ENCODE peak calls at places on chromosomes 11 and 22, in nine cellular contexts. K is astrocyte of the spinal cord, Z is mesendoderm, N is mammary epithelial cell, E is body of pancreas, V is spleen, R is transverse colon, O is psoas muscle, F is GM06990. L is an unnamed sample.

GRCh38 chr11:89491141-89491690 is at the start of gene NOX4:
- DNase-seq in K (peak), Z (peak), N (no peak), E (no peak), V (peak), R (no peak), O (peak), F (no peak), L (peak)

GRCh38 chr11:121452609-121453150 is at the start of gene SORL1-AS1:
- DNase-seq in K (no peak), Z (peak), N (peak), E (peak), V (no peak), R (peak), O (no peak), F (no peak), L (no peak)

GRCh38 chr11:3905080-3905953 is 49.9 kb downstream of the STIM1 start:
- DNase-seq in K (peak), Z (peak), N (peak), E (no peak), V (no peak), R (peak), O (no peak), F (no peak), L (peak)

GRCh38 chr11:12845739-12846358 is 163.3 kb upstream of the RASSF10 start:
- DNase-seq in K (peak), Z (peak), N (no peak), E (peak), V (no peak), R (peak), O (no peak), F (no peak), L (peak)

GRCh38 chr11:93783767-93784151 is 323 bp upstream of the MED17 start:
- DNase-seq in K (no peak), Z (no peak), N (no peak), E (no peak), V (no peak), R (no peak), O (no peak), F (peak), L (no peak)

GRCh38 chr11:94793002-94793401 is 24.8 kb downstream of the AMOTL1 start:
- DNase-seq in K (no peak), Z (no peak), N (no peak), E (no peak), V (no peak), R (no peak), O (no peak), F (no peak), L (no peak)

GRCh38 chr11:119800619-119801018 is 71.6 kb upstream of the NECTIN1 start:
- DNase-seq in K (no peak), Z (no peak), N (no peak), E (no peak), V (peak), R (no peak), O (no peak), F (no peak), L (no peak)

GRCh38 chr11:64842366-64842759 is 2.1 kb downstream of the CDC42BPG start:
- DNase-seq in K (no peak), Z (peak), N (peak), E (no peak), V (peak), R (no peak), O (no peak), F (no peak), L (no peak)

GRCh38 chr11:69320326-69320725 is 26.4 kb downstream of the MYEOV start:
- DNase-seq in K (no peak), Z (no peak), N (peak), E (peak), V (peak), R (no peak), O (no peak), F (no peak), L (no peak)

GRCh38 chr11:33777906-33778305 is 3.6 kb upstream of the FBXO3 start:
- DNase-seq in K (no peak), Z (peak), N (no peak), E (no peak), V (no peak), R (no peak), O (no peak), F (no peak), L (no peak)

GRCh38 chr11:2271327-2272240 is 1.2 kb upstream of the ASCL2 start:
- DNase-seq in K (no peak), Z (no peak), N (no peak), E (no peak), V (no peak), R (no peak), O (no peak), F (no peak), L (peak)

GRCh38 chr11:27672836-27673464 is 27.3 kb downstream of the BDNF start:
- DNase-seq in K (no peak), Z (no peak), N (peak), E (no peak), V (no peak), R (no peak), O (no peak), F (no peak), L (no peak)

GRCh38 chr11:60858731-60859464 is 3.1 kb upstream of the PTGDR2 start:
- DNase-seq in K (no peak), Z (no peak), N (no peak), E (no peak), V (peak), R (no peak), O (no peak), F (no peak), L (no peak)

GRCh38 chr11:7595016-7595869 is 78.1 kb downstream of the CYB5R2 start:
- DNase-seq in K (peak), Z (peak), N (no peak), E (no peak), V (no peak), R (no peak), O (no peak), F (no peak), L (peak)

GRCh38 chr11:14554959-14555358 is 34.8 kb upstream of the PSMA1 start:
- DNase-seq in K (no peak), Z (no peak), N (no peak), E (no peak), V (no peak), R (no peak), O (no peak), F (no peak), L (no peak)

GRCh38 chr11:114075891-114076441 is 16.5 kb downstream of the ZBTB16 start:
- DNase-seq in K (peak), Z (peak), N (no peak), E (no peak), V (no peak), R (no peak), O (peak), F (no peak), L (peak)

GRCh38 chr11:114072978-114073377 is 13.5 kb downstream of the ZBTB16 start:
- DNase-seq in K (no peak), Z (no peak), N (no peak), E (no peak), V (no peak), R (no peak), O (no peak), F (no peak), L (no peak)

GRCh38 chr11:114074546-114075342 is 15.2 kb downstream of the ZBTB16 start:
- DNase-seq in K (no peak), Z (no peak), N (no peak), E (no peak), V (peak), R (no peak), O (no peak), F (no peak), L (no peak)

GRCh38 chr11:114075343-114075610 is 15.8 kb downstream of the ZBTB16 start:
- DNase-seq in K (no peak), Z (no peak), N (no peak), E (no peak), V (no peak), R (no peak), O (no peak), F (no peak), L (no peak)

DNA sequence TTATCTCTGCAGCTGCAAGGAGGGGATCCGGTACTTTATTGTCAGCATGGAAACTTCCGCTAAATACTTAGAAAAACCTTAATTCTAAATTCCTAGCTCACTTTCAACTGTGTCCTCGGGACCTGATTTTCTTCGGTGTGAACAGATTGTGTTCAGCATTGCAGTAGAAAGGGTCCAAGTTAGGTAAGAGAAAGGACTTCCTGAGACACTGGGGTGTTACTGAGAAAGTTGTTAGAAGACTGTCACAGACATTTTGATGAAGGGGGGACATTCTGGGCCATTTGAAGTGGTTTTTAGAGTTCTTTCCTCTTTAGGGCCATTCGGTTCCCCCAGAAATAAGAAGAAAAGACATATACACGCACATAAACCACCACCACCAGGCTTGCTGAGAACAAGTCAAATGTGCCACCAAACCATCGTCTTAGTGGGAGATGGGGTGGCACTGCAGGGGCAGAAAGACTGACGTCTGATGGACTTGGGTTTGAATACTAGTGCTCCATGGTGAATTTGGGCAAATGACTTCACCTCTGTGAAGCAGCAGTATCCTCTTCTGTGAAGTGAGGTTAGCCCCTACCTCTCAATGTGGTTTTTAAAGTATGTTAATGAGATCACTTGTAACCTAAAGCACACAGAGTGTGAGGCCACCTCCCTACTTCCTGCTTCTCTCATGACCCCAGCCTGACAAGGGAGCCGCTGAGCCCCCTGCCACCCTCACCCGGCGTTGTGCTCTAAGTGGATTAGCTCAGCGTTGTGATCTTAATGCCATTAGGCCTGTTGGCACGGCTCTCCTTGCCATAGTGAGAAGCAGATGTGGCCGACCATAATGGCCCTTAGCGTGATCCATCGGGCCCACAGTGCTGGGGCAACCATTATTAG is 14.2 kb downstream of the ZBTB16 start:
- DNase-seq in K (no peak), Z (no peak), N (no peak), E (no peak), V (no peak), R (no peak), O (no peak), F (no peak), L (no peak)
- H3K4me3 ChIP-seq in K (no peak), Z (no peak), N (no peak), E (no peak), V (no peak), R (no peak), O (peak), F (no peak), L (no peak)

DNA sequence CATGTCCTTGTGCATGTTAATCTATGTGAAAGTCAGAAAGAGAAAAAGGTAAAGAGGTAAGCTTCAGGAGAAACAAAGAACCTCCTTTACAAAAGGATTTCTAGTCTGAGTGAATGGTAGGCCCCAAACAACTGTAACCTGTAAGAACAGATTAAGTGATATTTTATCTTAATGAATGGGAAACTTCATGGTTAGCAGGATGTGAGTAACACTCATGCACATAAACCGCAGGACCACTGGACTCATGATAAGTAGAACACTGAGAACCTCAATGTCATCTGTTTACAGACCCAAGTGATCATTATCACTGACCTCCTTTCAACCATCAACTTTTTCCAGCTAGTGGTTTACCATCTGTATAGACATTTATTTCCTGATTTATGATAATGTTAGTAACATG is 19.9 kb downstream of the OR8G5 start:
- DNase-seq in K (peak), Z (no peak), N (peak), E (no peak), V (no peak), R (no peak), O (no peak), F (no peak), L (no peak)
- H3K4me3 ChIP-seq in K (no peak), Z (no peak), N (no peak), E (no peak), V (no peak), R (no peak), O (no peak), F (no peak), L (no peak)

GRCh38 chr22:37147186-37147990 is 2.3 kb downstream of the IL2RB start:
- DNase-seq in K (no peak), Z (no peak), N (no peak), E (no peak), V (peak), R (no peak), O (no peak), F (no peak), L (no peak)

GRCh38 chr22:37148031-37148651 is 1.6 kb downstream of the IL2RB start:
- DNase-seq in K (no peak), Z (no peak), N (no peak), E (no peak), V (peak), R (no peak), O (no peak), F (no peak), L (no peak)

GRCh38 chr22:37146507-37147180 is 3.1 kb downstream of the IL2RB start:
- DNase-seq in K (no peak), Z (no peak), N (no peak), E (no peak), V (peak), R (no peak), O (no peak), F (no peak), L (no peak)

GRCh38 chr22:37144180-37144554 is 5.5 kb downstream of the IL2RB start:
- DNase-seq in K (no peak), Z (no peak), N (no peak), E (no peak), V (no peak), R (no peak), O (no peak), F (no peak), L (no peak)

DNA sequence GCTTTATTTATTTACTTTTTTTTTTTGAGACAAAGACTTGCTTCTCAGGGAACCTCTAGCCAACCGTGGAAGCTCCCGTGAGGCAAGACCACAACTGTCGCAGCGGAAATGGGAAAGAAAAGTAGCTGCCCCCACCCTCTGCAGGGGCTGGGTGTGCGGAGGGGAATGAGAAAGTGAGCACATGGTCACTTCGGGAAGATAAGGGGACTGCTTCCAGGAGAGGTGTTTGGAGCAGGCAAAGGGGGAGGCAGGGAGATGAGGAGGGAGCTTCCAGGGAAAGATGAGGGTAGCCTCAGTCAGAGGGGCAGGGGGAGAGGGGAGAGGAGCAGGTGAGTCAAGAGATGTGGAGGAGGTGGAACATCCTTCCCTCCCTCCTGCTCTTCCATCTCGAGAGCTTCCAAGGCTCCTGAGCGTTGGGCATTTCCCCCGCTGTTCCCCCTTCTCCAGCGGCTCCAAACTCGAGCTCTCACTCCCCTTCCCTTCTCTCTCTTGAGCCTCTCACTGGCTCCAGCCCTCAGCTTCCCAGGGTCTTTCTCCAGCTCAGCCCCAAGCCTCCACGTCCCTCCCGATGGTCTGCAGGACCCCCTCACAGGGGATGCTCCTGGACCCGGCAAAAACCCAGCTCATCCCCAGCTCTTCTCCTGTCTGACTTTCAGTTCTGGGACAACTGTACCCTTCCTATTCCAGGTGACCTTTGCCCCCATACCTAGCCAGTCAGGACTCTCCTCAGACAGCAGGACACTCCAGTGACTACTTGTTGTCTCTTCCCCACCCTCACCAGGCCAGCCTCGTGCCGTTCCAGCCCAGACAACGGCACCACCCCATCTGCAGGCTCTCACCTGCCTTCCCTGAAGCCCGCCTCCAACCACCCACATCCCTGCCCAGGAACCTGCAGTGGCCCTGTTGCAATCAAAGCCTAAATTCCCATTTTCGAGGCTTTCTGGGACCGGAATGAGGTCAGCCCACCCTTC is 4.0 kb downstream of the IL2RB start:
- DNase-seq in K (no peak), Z (no peak), N (peak), E (no peak), V (no peak), R (peak), O (no peak), F (no peak), L (no peak)
- H3K4me3 ChIP-seq in K (no peak), Z (no peak), N (no peak), E (no peak), V (peak), R (no peak), O (no peak), F (peak), L (no peak)

DNA sequence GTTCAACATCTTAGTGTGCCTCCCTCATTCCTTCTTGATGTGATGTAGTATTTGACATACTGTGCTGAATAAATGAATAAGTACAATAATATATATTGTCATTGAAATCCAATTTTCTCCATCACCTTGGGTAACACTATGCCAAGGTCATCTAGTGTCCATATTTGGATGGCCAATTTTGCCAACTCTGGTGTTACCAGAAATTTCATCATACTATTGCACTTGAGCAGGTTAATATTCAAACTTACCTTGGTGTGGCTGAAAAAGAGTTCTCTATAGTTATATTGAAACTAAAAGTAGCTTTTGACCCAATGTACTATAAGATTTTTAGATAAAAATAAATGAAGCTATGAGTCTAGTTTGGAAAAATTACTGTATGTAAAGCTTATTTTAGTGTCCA is 98.2 kb upstream of the SLC6A5 start:
- DNase-seq in K (no peak), Z (no peak), N (no peak), E (no peak), V (no peak), R (no peak), O (no peak), F (no peak), L (no peak)
- H3K4me3 ChIP-seq in K (no peak), Z (no peak), N (no peak), E (no peak), V (no peak), R (no peak), O (no peak), F (no peak), L (no peak)

GRCh38 chr11:44310198-44310455 is 188 bp upstream of the ALX4 start:
- DNase-seq in K (no peak), Z (no peak), N (no peak), E (no peak), V (no peak), R (no peak), O (no peak), F (no peak), L (no peak)
- H3K4me3 ChIP-seq in K (no peak), Z (no peak), N (peak), E (no peak), V (peak), R (no peak), O (peak), F (no peak), L (peak)

DNA sequence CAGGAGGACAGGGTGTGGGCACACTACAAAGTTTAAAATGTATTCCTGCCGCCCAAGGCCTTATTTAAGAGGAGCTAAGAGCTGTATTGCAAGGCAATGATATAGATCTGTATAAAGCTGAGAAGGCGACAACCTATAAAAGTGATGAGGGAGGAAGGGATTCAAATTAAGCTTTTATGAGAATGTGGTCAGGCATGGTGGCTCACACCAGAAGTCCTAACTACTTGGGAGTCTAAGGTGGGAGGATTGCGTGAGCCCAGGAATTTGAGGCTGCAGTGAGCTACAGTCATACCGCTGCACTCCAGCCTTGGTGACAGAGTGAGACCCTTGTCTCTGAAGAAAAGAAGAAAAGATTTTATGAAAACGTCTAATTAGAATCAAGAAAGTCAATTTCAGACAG is 9.7 kb upstream of the GLB1L3 start:
- DNase-seq in K (no peak), Z (no peak), N (no peak), E (no peak), V (no peak), R (no peak), O (no peak), F (no peak), L (no peak)
- H3K4me3 ChIP-seq in K (no peak), Z (no peak), N (no peak), E (no peak), V (no peak), R (no peak), O (no peak), F (no peak), L (no peak)

DNA sequence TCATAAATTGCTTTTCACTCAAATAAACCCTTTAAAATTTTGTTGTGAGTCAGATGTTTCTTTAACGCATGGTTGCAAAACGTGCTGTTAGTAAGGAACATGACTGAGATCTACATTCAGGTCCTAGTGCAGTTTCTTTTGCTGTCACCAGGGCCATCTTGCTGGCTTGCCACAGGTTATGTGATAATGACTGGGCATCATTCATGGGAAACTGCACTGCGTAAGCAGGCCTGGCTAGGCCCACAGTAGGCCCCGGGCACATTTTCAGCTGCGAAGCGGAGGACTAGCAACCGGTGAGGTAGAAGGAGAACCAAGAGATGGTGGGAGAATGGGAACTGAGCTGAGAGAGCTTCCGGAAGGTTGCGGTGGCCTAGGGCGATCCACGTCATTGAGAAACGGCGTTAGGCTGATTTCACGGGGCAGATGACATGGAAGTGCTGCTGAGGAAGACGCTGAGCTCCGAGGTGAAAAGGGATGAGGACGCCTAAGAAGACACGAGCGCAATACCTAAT is 3.2 kb upstream of the KLHDC7B start:
- DNase-seq in K (no peak), Z (no peak), N (peak), E (no peak), V (peak), R (peak), O (no peak), F (peak), L (no peak)
- H3K4me3 ChIP-seq in K (no peak), Z (no peak), N (no peak), E (no peak), V (no peak), R (no peak), O (no peak), F (peak), L (no peak)

L was measured in H7.